ENCODE peak calls at places on chromosome 16, in eight cellular contexts. K is HFF-Myc, Q is lung, V is fibroblast of lung, F is mammary epithelial cell, X is nephron progenitor cell, W is cardiac muscle cell, P is AG09319. A is an unnamed sample.

GRCh38 chr16:10080031-10080772 is 102.0 kb downstream of the GRIN2A start:
- DNase-seq in W (peak), V (peak), Q (no peak), F (peak), K (no peak), P (peak), X (no peak), A (no peak)

GRCh38 chr16:17527538-17527937 is 56.8 kb upstream of the XYLT1 start:
- DNase-seq in W (no peak), K (no peak), V (no peak), P (no peak), Q (no peak), F (no peak), X (no peak), A (no peak)

GRCh38 chr16:80804061-80804450 is 342 bp downstream of the CDYL2 start:
- DNase-seq in K (peak), Q (peak), W (peak), P (peak), V (peak), X (no peak), F (peak), A (peak)

GRCh38 chr16:2976201-2976600 is 4.0 kb downstream of the PKMYT1 start:
- DNase-seq in P (no peak), W (no peak), K (no peak), X (no peak), F (no peak), V (no peak), Q (no peak), A (no peak)

GRCh38 chr16:55759983-55760664 is 72.8 kb downstream of the CES1 start:
- DNase-seq in V (no peak), K (no peak), P (no peak), F (no peak), Q (peak), X (peak), W (no peak), A (no peak)

GRCh38 chr16:12509121-12509520 is 294.6 kb downstream of the CPPED1 start:
- DNase-seq in Q (no peak), X (no peak), V (no peak), F (no peak), W (no peak), P (no peak), K (no peak), A (no peak)

GRCh38 chr16:81531415-81531814 is 86.8 kb downstream of the CMIP start:
- DNase-seq in W (no peak), F (peak), X (no peak), V (no peak), K (no peak), P (no peak), Q (no peak), A (no peak)

GRCh38 chr16:13036600-13036999 is 135.2 kb downstream of the SHISA9 start:
- DNase-seq in W (peak), P (no peak), V (peak), Q (no peak), K (peak), X (peak), F (peak), A (peak)

GRCh38 chr16:85291302-85292148 is 179.3 kb upstream of the CIBAR2 start:
- DNase-seq in K (no peak), V (no peak), X (peak), Q (peak), W (peak), F (no peak), P (no peak), A (no peak)

GRCh38 chr16:72913551-72913950 is 134.4 kb downstream of the ZFHX3 start:
- DNase-seq in W (no peak), X (no peak), Q (no peak), P (no peak), F (no peak), K (no peak), V (no peak), A (no peak)

GRCh38 chr16:86701286-86701975 is 123.1 kb downstream of the FOXL1 start:
- DNase-seq in K (no peak), F (no peak), X (no peak), W (no peak), Q (no peak), V (no peak), P (no peak), A (no peak)

GRCh38 chr16:65333298-65333697 is 211.4 kb upstream of the CDH11 start:
- DNase-seq in P (no peak), V (no peak), W (peak), K (no peak), F (no peak), Q (no peak), X (no peak), A (no peak)

GRCh38 chr16:87436225-87437172 is 44.4 kb downstream of the MAP1LC3B start:
- DNase-seq in Q (no peak), P (no peak), F (no peak), V (peak), X (peak), K (peak), W (peak), A (no peak)

GRCh38 chr16:49630783-49631182 is 225.1 kb downstream of the ZNF423 start:
- DNase-seq in V (no peak), K (no peak), X (no peak), Q (no peak), F (no peak), W (no peak), P (no peak), A (no peak)

GRCh38 chr16:78405833-78406232 is 306.4 kb downstream of the WWOX start:
- DNase-seq in X (no peak), W (no peak), P (no peak), F (no peak), Q (no peak), V (no peak), K (no peak), A (no peak)

GRCh38 chr16:89952049-89952448 is 3.5 kb downstream of the DEF8 start:
- DNase-seq in W (no peak), X (no peak), P (no peak), K (no peak), V (no peak), Q (no peak), F (no peak), A (no peak)

GRCh38 chr16:23539984-23540816 is 16.9 kb downstream of the EARS2 start:
- DNase-seq in X (no peak), W (no peak), F (no peak), P (no peak), K (no peak), V (no peak), Q (peak), A (no peak)

GRCh38 chr16:50259334-50260205 is 6.8 kb upstream of the ADCY7 start:
- DNase-seq in F (no peak), K (no peak), P (no peak), V (peak), W (peak), X (peak), Q (no peak), A (no peak)

GRCh38 chr16:87173294-87173883 is 143.8 kb downstream of the C16orf95 start:
- DNase-seq in Q (no peak), F (no peak), K (no peak), W (peak), V (peak), P (no peak), X (no peak), A (no peak)

GRCh38 chr16:67437513-67437912 is 6.6 kb downstream of the HSD11B2 start:
- DNase-seq in P (no peak), W (no peak), K (no peak), F (no peak), X (no peak), V (no peak), Q (no peak), A (no peak)

GRCh38 chr16:67438098-67438791 is 7.3 kb downstream of the HSD11B2 start:
- DNase-seq in Q (no peak), X (no peak), V (no peak), K (no peak), P (no peak), W (no peak), F (no peak), A (no peak)

GRCh38 chr16:67433131-67433719 is 2.3 kb downstream of the HSD11B2 start:
- DNase-seq in X (no peak), W (no peak), Q (no peak), P (no peak), K (no peak), F (no peak), V (no peak), A (no peak)

GRCh38 chr16:67436640-67437193 is 5.8 kb downstream of the HSD11B2 start:
- DNase-seq in V (no peak), Q (no peak), F (no peak), W (no peak), P (no peak), X (no peak), K (no peak), A (no peak)

GRCh38 chr16:67435758-67436164 is 4.8 kb downstream of the HSD11B2 start:
- DNase-seq in Q (no peak), F (no peak), K (no peak), X (no peak), W (no peak), P (no peak), V (no peak), A (no peak)
- TF ChIP-seq CTCF in Q (no peak), F (no peak), K (no peak), X (no peak), W (no peak), P (no peak), V (no peak), A (no peak)

DNA sequence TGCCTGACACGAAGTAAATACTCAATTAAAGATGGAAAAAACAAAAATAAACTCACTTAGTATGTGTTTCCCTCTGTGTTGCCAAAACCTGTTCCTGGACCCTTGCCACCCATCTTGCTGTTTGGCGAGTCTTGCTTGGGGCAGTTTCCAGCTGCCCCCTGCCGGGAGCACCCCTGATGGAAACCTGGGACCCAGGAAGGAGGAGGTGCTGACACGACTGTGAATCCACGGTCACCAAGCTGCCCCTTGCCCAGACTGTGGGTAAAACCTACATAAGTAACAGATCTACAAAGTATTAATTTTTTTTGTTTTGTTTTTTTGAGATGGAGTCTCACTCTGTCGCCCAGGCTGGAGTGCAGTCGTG is 50.1 kb upstream of the SIAH1 start:
- DNase-seq in X (no peak), P (no peak), V (no peak), W (no peak), F (no peak), K (no peak), Q (no peak), A (no peak)
- TF ChIP-seq CTCF in X (no peak), P (no peak), V (no peak), W (no peak), F (no peak), K (no peak), Q (no peak), A (no peak)

GRCh38 chr16:68328860-68329370 is 18.1 kb downstream of the PRMT7 start:
- DNase-seq in K (no peak), Q (no peak), F (no peak), P (no peak), V (no peak), W (no peak), X (no peak), A (no peak)
- TF ChIP-seq CTCF in K (no peak), Q (no peak), F (no peak), P (no peak), V (no peak), W (no peak), X (no peak), A (no peak)

DNA sequence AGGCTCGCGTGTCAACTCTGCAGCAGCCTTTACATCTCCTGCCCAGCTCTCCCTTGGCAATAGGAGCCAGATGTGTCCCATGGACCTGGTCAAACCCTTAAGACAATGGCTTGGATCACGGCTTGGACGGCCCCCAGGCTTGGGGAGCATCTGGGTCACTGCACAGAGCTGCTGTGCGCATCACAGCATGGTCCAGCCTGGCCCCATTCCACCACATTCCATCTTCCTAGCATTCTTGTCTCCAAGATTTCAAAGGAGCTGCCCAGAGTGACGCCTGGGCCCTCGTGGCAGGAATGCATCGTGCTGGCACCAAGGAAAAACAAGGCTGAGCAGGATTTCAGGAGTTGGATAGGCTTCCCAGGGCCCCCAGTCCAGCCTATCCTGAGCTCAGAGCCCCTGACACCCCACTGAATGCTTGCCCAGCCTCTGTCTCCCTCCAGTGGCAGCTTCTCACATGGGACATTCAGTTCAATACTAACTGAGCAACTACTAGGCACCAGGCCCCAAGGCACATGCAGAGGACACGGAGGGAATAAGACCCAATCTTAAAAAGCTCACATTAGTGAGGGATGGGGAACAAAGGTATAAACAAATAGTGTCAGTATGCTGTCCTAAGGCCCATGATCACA is 34.3 kb downstream of the TK2 start:
- DNase-seq in F (no peak), W (peak), K (no peak), Q (no peak), V (peak), X (no peak), P (no peak), A (peak)
- TF ChIP-seq CTCF in F (peak), W (peak), K (peak), Q (no peak), V (peak), X (no peak), P (peak), A (peak)

DNA sequence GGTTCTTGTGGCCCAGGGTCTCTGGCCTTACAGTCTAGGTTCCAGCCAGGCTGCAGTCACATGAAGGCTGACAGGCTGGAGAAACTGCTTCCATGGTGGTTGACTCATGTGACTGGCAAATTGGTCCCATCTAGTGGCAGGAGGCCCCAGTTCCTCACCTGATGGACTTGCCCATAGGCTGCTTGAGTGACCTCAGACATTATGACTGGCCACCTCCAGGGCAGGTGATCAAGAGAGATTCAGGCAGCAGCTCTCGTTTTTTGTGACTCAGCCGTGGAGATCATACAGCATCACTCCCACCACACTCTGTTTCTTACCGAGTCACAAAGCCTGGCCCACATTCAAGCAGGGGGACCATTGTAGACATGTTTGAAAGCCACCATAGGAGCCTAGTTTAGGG is 34.5 kb downstream of the SIAH1 start:
- DNase-seq in K (no peak), Q (no peak), P (no peak), V (no peak), X (no peak), F (peak), W (no peak), A (no peak)
- TF ChIP-seq CTCF in K (no peak), Q (no peak), P (no peak), V (no peak), X (no peak), F (no peak), W (no peak), A (no peak)

GRCh38 chr16:28192811-28193529 is 18.8 kb downstream of the XPO6 start:
- DNase-seq in P (no peak), F (no peak), W (no peak), K (no peak), V (no peak), X (no peak), Q (no peak), A (no peak)

GRCh38 chr16:28196331-28196987 is 15.3 kb downstream of the XPO6 start:
- DNase-seq in K (no peak), Q (no peak), V (peak), F (no peak), W (no peak), P (no peak), X (no peak), A (no peak)

GRCh38 chr16:28193530-28194423 is 18.0 kb downstream of the XPO6 start:
- DNase-seq in Q (no peak), W (peak), P (peak), F (peak), X (no peak), K (peak), V (peak), A (no peak)

GRCh38 chr16:28191364-28191985 is 20.3 kb downstream of the XPO6 start:
- DNase-seq in W (no peak), X (no peak), V (no peak), Q (no peak), F (peak), K (no peak), P (no peak), A (no peak)

GRCh38 chr16:28195859-28196258 is 15.9 kb downstream of the XPO6 start:
- DNase-seq in Q (no peak), X (no peak), K (no peak), W (no peak), V (no peak), P (no peak), F (no peak), A (no peak)
- TF ChIP-seq CTCF in Q (no peak), X (no peak), K (no peak), W (no peak), V (no peak), P (no peak), F (no peak), A (no peak)

DNA sequence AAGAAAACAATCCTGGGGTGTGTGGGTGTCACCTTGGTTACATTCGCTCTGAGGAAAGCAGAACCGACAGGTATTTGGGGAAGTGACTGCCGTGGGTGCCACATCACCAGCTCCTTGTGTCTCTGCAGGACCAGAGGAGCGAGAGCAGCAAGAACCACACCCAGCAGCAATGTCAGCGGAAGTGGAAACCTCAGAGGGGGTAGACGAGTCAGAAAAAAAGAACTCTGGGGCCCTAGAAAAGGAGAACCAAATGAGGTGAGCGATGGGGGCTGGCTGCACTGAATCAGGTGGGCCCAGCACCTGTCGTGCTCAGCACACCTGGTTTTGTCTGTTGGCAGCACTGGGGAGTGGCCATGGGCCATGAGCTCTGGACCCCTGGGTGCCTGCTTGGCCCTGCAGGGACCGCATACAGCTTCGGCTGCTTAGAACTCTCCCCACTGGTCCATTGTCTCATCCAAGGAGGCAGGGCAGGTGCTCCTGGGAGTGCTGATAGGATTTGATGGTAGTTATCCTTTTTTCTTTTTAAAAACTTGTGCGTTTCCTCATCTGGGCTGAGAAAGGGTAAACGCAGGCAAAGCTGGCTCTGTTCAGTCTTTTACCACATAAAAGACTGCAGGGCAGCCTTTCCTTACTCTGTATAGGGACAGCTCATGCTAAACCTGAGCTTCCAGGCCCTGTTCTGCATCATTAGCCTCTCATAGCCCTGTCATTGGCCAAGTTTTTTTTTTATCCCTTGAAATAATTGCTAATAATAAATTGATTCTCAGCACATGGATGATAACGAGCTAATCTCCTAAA is 29.4 kb downstream of the HMOX2 start:
- DNase-seq in F (no peak), W (no peak), P (no peak), Q (peak), V (no peak), X (no peak), K (no peak), A (no peak)
- TF ChIP-seq CTCF in F (no peak), W (no peak), P (no peak), Q (no peak), V (no peak), X (no peak), K (no peak), A (no peak)

DNA sequence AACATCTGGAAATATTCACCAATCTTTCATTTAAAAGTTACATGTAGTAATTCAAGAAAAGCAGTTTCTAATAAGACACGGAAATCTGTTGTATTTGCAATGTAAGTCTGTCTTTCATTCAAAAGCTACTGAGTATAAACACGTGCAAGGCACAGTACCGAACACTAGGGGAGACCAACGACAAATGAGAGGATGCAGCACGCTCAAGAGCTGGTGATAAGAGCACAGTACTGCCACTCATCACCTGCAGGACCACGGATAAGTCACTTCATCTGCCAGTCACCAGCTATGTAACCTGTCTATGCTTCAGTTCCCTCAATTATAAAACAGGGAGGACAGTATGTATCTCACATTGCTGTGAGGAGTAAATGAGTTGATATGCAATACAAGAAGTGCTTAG is 67.1 kb downstream of the CLEC18A start:
- DNase-seq in P (no peak), Q (no peak), F (peak), W (peak), X (no peak), K (peak), V (peak), A (no peak)
- TF ChIP-seq CTCF in P (no peak), Q (no peak), F (peak), W (no peak), X (peak), K (peak), V (no peak), A (peak)

A was measured in endothelial cell.